ENCODE peak calls at places on chromosome 16, in four cellular contexts. U is H1, Y is ovary, D is lung. O is an unnamed sample. For H3K36me3, the result is how much of the 10 kb centered on the place peaks cover.

GRCh38 chr16:65318138-65318537 is 196.3 kb upstream of the CDH11 start:
- DNase-seq in U (no peak), Y (no peak), D (no peak), O (peak)

GRCh38 chr16:21162661-21163151 is 4.2 kb downstream of the LDAF1 start:
- DNase-seq in U (no peak), Y (peak), D (no peak), O (no peak)

GRCh38 chr16:16871196-16871595 is 492.3 kb downstream of the NPIPA7 start:
- DNase-seq in U (no peak), Y (no peak), D (no peak), O (no peak)

GRCh38 chr16:49858200-49859129 is 2.6 kb upstream of the ZNF423 start:
- DNase-seq in U (no peak), Y (peak), D (peak), O (peak)

GRCh38 chr16:5791011-5791410 is 693.4 kb upstream of the EEF2KMT start:
- DNase-seq in U (no peak), Y (no peak), D (no peak), O (no peak)

GRCh38 chr16:21169249-21169981 is 10.9 kb downstream of the LDAF1 start:
- DNase-seq in U (no peak), Y (no peak), D (no peak), O (no peak)

GRCh38 chr16:50600582-50601283 is 52.5 kb downstream of the NKD1 start:
- DNase-seq in U (no peak), Y (no peak), D (no peak), O (no peak)

GRCh38 chr16:53912155-53912554 is 208.2 kb downstream of the FTO start:
- DNase-seq in U (no peak), Y (no peak), D (no peak), O (no peak)

GRCh38 chr16:58222532-58223316 is 24.8 kb upstream of the CSNK2A2 start:
- DNase-seq in U (no peak), Y (no peak), D (no peak), O (no peak)

GRCh38 chr16:55703003-55704001 is 47.5 kb downstream of the SLC6A2 start:
- DNase-seq in U (no peak), Y (no peak), D (no peak), O (no peak)

GRCh38 chr16:471353-472198 is 46.1 kb downstream of the RAB11FIP3 start:
- DNase-seq in U (peak), Y (no peak), D (no peak), O (peak)

GRCh38 chr16:66521951-66522771 is 27.8 kb downstream of the TK2 start:
- DNase-seq in U (no peak), Y (no peak), D (peak), O (no peak)

GRCh38 chr16:66261826-66262225 is 104.7 kb upstream of the CDH5 start:
- DNase-seq in U (no peak), Y (no peak), D (no peak), O (no peak)

GRCh38 chr16:986925-987581 is 5.5 kb downstream of the SOX8 start:
- DNase-seq in U (no peak), Y (no peak), D (no peak), O (peak)

GRCh38 chr16:65195998-65196397 is 74.1 kb upstream of the CDH11 start:
- DNase-seq in U (no peak), Y (no peak), D (no peak), O (no peak)

GRCh38 chr16:89917773-89918452 is 749 bp upstream of the MC1R start:
- DNase-seq in U (no peak), Y (peak), D (peak), O (peak)

GRCh38 chr16:28923231-28923587 is 1.8 kb downstream of the RABEP2 start:
- DNase-seq in U (no peak), Y (no peak), D (no peak), O (no peak)

GRCh38 chr16:82456683-82457082 is 170.1 kb upstream of the CDH13 start:
- DNase-seq in U (peak), Y (peak), D (peak), O (peak)

GRCh38 chr16:48556913-48557351 is 53.0 kb downstream of the N4BP1 start:
- DNase-seq in U (no peak), Y (no peak), D (no peak), O (no peak)

GRCh38 chr16:67237396-67238277 is 9.6 kb downstream of the FHOD1 start:
- DNase-seq in U (no peak), Y (no peak), D (no peak), O (no peak)

GRCh38 chr16:3760518-3760917 is 43.2 kb upstream of the TRAP1 start:
- DNase-seq in U (no peak), Y (no peak), D (no peak), O (no peak)

GRCh38 chr16:86925067-86925791 is 346.9 kb downstream of the FOXL1 start:
- DNase-seq in U (no peak), Y (no peak), D (no peak), O (no peak)

GRCh38 chr16:73265124-73265838 is 217.4 kb upstream of the ZFHX3 start:
- DNase-seq in U (no peak), Y (no peak), D (no peak), O (peak)

GRCh38 chr16:48814994-48815393 is 205.0 kb upstream of the N4BP1 start:
- DNase-seq in U (no peak), Y (no peak), D (peak), O (no peak)

GRCh38 chr16:50021509-50021908 is 3.5 kb upstream of the CNEP1R1 start:
- DNase-seq in U (no peak), Y (no peak), D (no peak), O (peak)

GRCh38 chr16:89696598-89697128 is 4.8 kb downstream of the SPATA2L start:
- DNase-seq in U (no peak), Y (peak), D (no peak), O (peak)

GRCh38 chr16:66205287-66206167 is 161.0 kb upstream of the CDH5 start:
- DNase-seq in U (no peak), Y (no peak), D (peak), O (no peak)

GRCh38 chr16:79599837-79600635 is 501 bp downstream of the MAF start:
- DNase-seq in U (no peak), Y (peak), D (no peak), O (no peak)

GRCh38 chr16:68792465-68793324 is 50.6 kb upstream of the TANGO6 start:
- DNase-seq in U (no peak), Y (no peak), D (no peak), O (no peak)

GRCh38 chr16:78778724-78779004 is 679.2 kb downstream of the WWOX start:
- DNase-seq in U (no peak), Y (no peak), D (no peak), O (no peak)

GRCh38 chr16:77383606-77384187 is 51.1 kb downstream of the ADAMTS18 start:
- DNase-seq in U (no peak), Y (no peak), D (no peak), O (no peak)

GRCh38 chr16:49921791-49922456 is 66.0 kb upstream of the ZNF423 start:
- DNase-seq in U (peak), Y (peak), D (peak), O (peak)

GRCh38 chr16:85206472-85207356 is 94.4 kb upstream of the CIBAR2 start:
- DNase-seq in U (no peak), Y (peak), D (no peak), O (peak)

GRCh38 chr16:80507538-80507937 is 33.3 kb upstream of the DYNLRB2 start:
- DNase-seq in U (no peak), Y (peak), D (no peak), O (no peak)

GRCh38 chr16:85563515-85564276 is 49.4 kb upstream of the GSE1 start:
- DNase-seq in U (no peak), Y (peak), D (peak), O (no peak)

GRCh38 chr16:52466998-52467397 is 79.9 kb downstream of the TOX3 start:
- DNase-seq in U (no peak), Y (no peak), D (no peak), O (no peak)

GRCh38 chr16:8590811-8591210 is 500 bp upstream of the TMEM114 start:
- DNase-seq in U (no peak), Y (no peak), D (no peak), O (no peak)

GRCh38 chr16:8588703-8589292 is 1.5 kb downstream of the TMEM114 start:
- DNase-seq in U (peak), Y (no peak), D (no peak), O (no peak)

GRCh38 chr16:8590161-8590688 is at the start of gene TMEM114:
- DNase-seq in U (no peak), Y (no peak), D (no peak), O (no peak)

GRCh38 chr16:8591451-8591850 is 1.1 kb upstream of the TMEM114 start:
- DNase-seq in U (no peak), Y (no peak), D (no peak), O (no peak)

GRCh38 chr16:8589293-8590160 is 784 bp downstream of the TMEM114 start:
- DNase-seq in U (no peak), Y (no peak), D (no peak), O (no peak)
- H3K36me3 ChIP-seq in U (under half), Y (under half), D (under half), O (under half)

GRCh38 chr16:88580371-88580770 is 10.2 kb downstream of the ZC3H18 start:
- DNase-seq in U (no peak), Y (no peak), D (no peak), O (no peak)
- H3K36me3 ChIP-seq in U (under half), Y (under half), D (under half), O (half or more)

GRCh38 chr16:23668873-23669272 is 9.8 kb upstream of the PLK1 start:
- DNase-seq in U (no peak), Y (no peak), D (no peak), O (no peak)

GRCh38 chr16:23666919-23667659 is 11.6 kb upstream of the PLK1 start:
- DNase-seq in U (no peak), Y (no peak), D (no peak), O (no peak)

GRCh38 chr16:23668225-23668624 is 10.5 kb upstream of the PLK1 start:
- DNase-seq in U (no peak), Y (no peak), D (no peak), O (no peak)

DNA sequence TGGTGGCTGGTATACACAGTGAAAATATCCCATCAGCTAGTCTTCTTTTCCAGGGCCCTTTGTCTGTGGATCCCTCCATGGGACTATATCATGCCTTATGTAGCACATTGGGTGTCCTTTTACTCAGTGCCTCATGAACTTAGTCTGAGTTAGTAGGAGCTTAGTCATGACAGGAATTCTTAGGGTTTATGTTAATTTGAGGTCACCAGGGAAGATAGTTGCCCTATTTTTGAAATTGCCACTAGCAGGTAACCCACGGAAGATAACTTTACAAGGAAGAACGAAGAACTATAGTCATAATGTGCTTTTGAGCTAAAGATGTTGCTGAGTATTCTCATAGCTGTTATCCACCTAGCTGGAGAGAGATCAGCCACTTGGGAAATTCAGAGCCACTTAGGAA is 14.8 kb upstream of the PLK1 start:
- DNase-seq in U (no peak), Y (no peak), D (no peak), O (no peak)
- H3K36me3 ChIP-seq in U (half or more), Y (under half), D (half or more), O (half or more)

DNA sequence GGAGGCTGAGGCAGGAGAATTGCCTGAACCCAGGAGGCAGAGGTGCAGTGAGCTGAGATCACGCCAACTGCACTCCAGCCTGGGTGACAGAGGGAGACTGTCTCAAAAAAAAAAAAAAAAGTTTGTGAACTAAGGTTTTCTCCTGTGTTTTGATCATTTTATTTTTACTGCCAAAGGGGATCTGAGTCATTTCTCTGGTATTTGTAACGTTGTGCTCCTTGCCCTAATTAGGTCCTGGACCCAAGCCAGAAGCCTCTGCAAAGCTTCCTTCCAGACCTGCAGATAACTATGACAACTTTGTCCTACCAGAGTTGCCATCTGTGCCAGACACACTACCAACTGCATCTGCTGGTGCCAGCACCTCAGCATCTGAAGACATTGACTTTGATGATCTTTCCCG is 32.1 kb downstream of the IST1 start:
- DNase-seq in U (no peak), Y (peak), D (peak), O (peak)
- H3K36me3 ChIP-seq in U (half or more), Y (under half), D (under half), O (half or more)

GRCh38 chr16:88575251-88575650 is 5.0 kb downstream of the ZC3H18 start:
- DNase-seq in U (no peak), Y (no peak), D (no peak), O (no peak)

GRCh38 chr16:88581033-88581432 is 10.8 kb downstream of the ZC3H18 start:
- DNase-seq in U (no peak), Y (no peak), D (no peak), O (no peak)

GRCh38 chr16:88577166-88577565 is 7.0 kb downstream of the ZC3H18 start:
- DNase-seq in U (no peak), Y (no peak), D (no peak), O (no peak)

GRCh38 chr16:88578446-88579313 is 8.5 kb downstream of the ZC3H18 start:
- DNase-seq in U (no peak), Y (no peak), D (no peak), O (no peak)

DNA sequence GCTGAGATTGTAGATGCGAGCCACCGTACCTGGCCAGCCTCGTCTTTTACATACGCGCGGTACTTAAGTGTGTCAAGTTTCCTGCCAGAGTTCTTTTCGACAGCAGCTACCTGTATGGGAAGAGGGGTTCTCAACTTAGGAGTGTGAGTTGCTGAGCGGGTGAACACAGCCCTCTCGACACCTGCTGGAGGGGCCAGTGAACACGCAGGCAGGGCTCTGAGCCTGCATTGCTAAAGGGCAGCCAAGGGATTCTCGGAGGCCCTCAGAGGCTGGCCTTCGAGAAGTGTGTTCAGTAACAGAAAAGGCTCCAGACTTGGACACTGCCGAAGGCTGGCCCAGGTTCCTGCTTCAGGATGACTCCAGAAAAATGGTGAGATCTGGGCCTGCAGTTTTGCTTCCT is 6.1 kb downstream of the ZC3H18 start:
- DNase-seq in U (no peak), Y (no peak), D (no peak), O (no peak)
- H3K36me3 ChIP-seq in U (under half), Y (under half), D (under half), O (half or more)

GRCh38 chr16:29984764-29985147 is 10.7 kb downstream of the HIRIP3 start:
- DNase-seq in U (no peak), Y (no peak), D (no peak), O (no peak)
- H3K36me3 ChIP-seq in U (half or more), Y (under half), D (under half), O (half or more)

DNA sequence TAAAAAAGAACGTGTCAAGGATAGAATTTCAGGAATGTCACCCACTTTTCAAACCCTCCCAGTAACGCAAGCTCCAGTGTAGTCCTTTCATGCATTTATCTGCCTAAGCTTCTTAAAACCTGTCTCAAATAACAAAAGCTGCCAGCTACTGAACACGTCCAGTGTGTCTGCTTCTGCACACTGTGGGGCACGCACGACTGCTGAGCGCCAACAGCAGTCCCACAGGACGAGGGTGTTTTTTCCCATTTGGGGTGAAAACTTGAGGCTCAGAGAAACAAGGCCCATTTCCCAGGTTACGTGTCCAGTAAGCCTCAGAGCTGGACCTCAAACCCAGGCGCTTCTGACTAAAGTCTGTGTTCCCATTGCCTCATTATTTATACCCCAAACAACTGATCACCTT is 17.2 kb downstream of the NTAN1 start:
- DNase-seq in U (no peak), Y (no peak), D (no peak), O (no peak)
- H3K36me3 ChIP-seq in U (half or more), Y (under half), D (under half), O (half or more)